ENCODE peak calls at places on chromosomes 7 and 10, in five cellular contexts. J is neuronal stem cell, S is mesenchymal stem cell, E is trophoblast cell, Y is H1. O is an unnamed sample.

GRCh38 chr10:113585949-113586348 is 33.1 kb downstream of the HABP2 start:
- DNase-seq in E (no peak), S (no peak), Y (no peak), J (no peak), O (no peak)

GRCh38 chr7:39754326-39755120 is 131.2 kb downstream of the RALA start:
- DNase-seq in S (peak; percentile 89), Y (no peak), E (no peak), J (no peak), O (peak; percentile 74)

GRCh38 chr7:27435461-27435860 is 192.9 kb downstream of the EVX1 start:
- DNase-seq in S (peak; percentile 64), J (no peak), E (no peak), Y (no peak), O (no peak)

GRCh38 chr7:17289074-17289665 is 9.3 kb upstream of the AHR start:
- DNase-seq in J (no peak), Y (no peak), S (peak; percentile 53), E (no peak), O (no peak)

GRCh38 chr10:129864601-129865126 is 99.4 kb downstream of the EBF3 start:
- DNase-seq in S (no peak), J (no peak), Y (no peak), E (no peak), O (no peak)

GRCh38 chr10:2619472-2619871 is 447.9 kb upstream of the PFKP start:
- DNase-seq in S (peak; percentile 48), J (no peak), Y (no peak), E (no peak), O (no peak)

GRCh38 chr7:47651355-47652317 is 69.7 kb upstream of the TNS3 start:
- DNase-seq in E (no peak), Y (no peak), S (peak; percentile 99), J (no peak), O (no peak)

GRCh38 chr10:78781251-78781913 is 287.4 kb upstream of the ZMIZ1 start:
- DNase-seq in E (no peak), J (no peak), S (no peak), Y (no peak), O (no peak)

GRCh38 chr10:92619368-92619767 is 26.4 kb downstream of the KIF11 start:
- DNase-seq in J (no peak), Y (no peak), E (no peak), S (no peak), O (no peak)

GRCh38 chr10:74450623-74451022 is 299.6 kb downstream of the ADK start:
- DNase-seq in J (no peak), E (no peak), Y (no peak), S (no peak), O (no peak)

GRCh38 chr7:140358024-140358770 is 40.1 kb downstream of the SLC37A3 start:
- DNase-seq in J (no peak), Y (no peak), S (no peak), E (no peak), O (no peak)

GRCh38 chr10:78411716-78412115 is 378.1 kb downstream of the RPS24 start:
- DNase-seq in E (no peak), Y (no peak), S (no peak), J (no peak), O (peak; percentile 8)

GRCh38 chr10:27911645-27912044 is 87.2 kb downstream of the ODAD2 start:
- DNase-seq in S (peak; percentile 28), Y (no peak), E (no peak), J (no peak), O (peak; percentile 47)

GRCh38 chr7:152601305-152601798 is 74.6 kb downstream of the XRCC2 start:
- DNase-seq in Y (no peak), J (no peak), S (no peak), E (no peak), O (no peak)

GRCh38 chr10:14476641-14477407 is 146.1 kb upstream of the FRMD4A start:
- DNase-seq in E (peak; percentile 44), Y (no peak), J (no peak), S (no peak), O (no peak)

DNA sequence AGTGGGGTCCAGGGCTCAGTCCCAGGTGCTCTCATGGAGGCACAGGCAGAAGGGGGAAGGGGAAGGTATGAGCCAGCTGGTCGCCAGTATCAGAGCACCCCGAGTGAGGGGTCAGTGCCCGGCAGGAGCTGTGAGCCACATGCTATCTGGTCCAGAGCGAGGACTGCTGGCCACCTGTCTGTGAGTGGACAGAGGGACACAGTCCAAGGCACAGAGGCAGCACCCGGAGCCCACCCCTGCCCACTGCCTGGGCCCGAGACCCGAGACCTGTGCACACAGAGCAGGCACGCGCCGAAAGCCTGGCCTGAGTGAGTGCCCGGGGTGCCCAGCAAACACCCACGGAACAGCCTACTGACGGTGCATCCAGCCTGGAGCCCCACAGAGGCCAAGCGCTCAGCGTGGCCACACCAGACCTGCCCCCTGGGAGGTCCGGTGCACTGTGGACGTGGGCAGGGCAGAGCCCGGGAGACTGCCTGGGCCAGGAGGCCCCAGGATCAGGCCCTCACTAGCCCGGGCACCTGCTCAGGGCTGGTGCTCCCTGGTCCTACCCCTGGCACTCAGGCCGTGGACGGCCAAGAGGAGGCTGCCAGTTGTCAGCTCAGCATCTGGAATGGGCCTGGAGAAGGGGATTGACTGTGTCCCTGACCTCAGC is 29.4 kb downstream of the ADGRA1 start:
- DNase-seq in E (no peak), J (no peak), Y (no peak), S (no peak), O (no peak)
- H2BK12ac ChIP-seq in E (no peak overlapping the region), J (peak overlapping the region; percentile 73), Y (no peak overlapping the region), S (no peak overlapping the region), O (no peak overlapping the region)

GRCh38 chr7:1233328-1234048 is 816 bp downstream of the UNCX start:
- DNase-seq in J (no peak), S (no peak), E (no peak), Y (no peak), O (peak; percentile 56)
- H2BK12ac ChIP-seq in J (no peak overlapping the region), S (no peak overlapping the region), E (no peak overlapping the region), Y (peak overlapping the region; percentile 94), O (no peak overlapping the region)

DNA sequence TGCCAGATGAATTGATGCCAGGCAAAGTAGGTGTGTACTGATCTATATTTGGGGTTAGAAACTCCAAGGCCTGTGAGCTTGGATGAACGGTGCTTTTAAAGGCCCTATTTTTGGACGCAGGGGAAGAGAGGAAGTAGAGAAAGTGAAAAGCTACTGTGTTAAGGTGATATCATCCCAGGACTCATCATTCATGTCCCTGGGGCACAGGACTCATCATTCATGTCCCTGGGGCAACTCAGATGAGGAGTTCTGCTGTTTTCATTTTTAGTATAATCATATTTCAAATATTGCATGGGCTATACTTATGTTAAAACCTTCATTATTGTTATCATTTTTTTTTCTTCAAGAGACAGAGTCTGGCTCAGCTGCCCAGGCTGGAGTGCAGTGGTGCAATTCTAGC is 61.4 kb upstream of the PTN start:
- DNase-seq in E (no peak), J (no peak), Y (no peak), S (no peak), O (no peak)
- H2BK12ac ChIP-seq in E (no peak overlapping the region), J (no peak overlapping the region), Y (no peak overlapping the region), S (no peak overlapping the region), O (no peak overlapping the region)

GRCh38 chr10:75592014-75592842 is 160.8 kb downstream of the LRMDA start:
- DNase-seq in E (no peak), Y (no peak), J (no peak), S (no peak), O (no peak)

GRCh38 chr10:75585294-75585693 is 153.9 kb downstream of the LRMDA start:
- DNase-seq in S (no peak), J (no peak), Y (no peak), E (no peak), O (no peak)

GRCh38 chr10:75586814-75587213 is 155.4 kb downstream of the LRMDA start:
- DNase-seq in E (no peak), S (no peak), Y (no peak), J (no peak), O (no peak)

GRCh38 chr10:75589895-75590654 is 158.7 kb downstream of the LRMDA start:
- DNase-seq in E (no peak), Y (no peak), S (no peak), J (no peak), O (no peak)

DNA sequence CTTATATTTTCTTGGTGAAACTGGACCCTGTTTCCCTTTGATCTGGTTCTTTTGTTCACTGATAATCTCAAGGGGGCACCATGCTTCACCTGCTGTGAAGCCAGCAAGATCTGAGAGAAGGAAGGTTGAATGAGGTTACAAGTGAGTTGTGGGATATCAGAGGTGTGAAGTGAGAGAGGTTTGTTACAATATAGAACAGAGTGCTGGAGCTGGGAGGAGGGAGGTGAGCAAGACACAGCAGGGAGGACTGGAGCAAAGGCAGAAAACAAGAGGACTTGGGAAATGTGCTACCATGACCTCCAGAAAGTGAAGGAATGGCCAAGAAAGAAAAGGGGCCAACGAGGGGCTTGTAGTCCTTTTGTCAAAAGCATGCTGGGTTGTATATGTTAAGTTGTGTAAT is 156.6 kb downstream of the LRMDA start:
- DNase-seq in S (no peak), E (no peak), Y (no peak), J (no peak), O (no peak)
- H2BK12ac ChIP-seq in S (no peak overlapping the region), E (no peak overlapping the region), Y (no peak overlapping the region), J (no peak overlapping the region), O (no peak overlapping the region)

GRCh38 chr7:154873722-154874121 is 129.2 kb downstream of the PAXIP1 start:
- DNase-seq in J (no peak), Y (no peak), S (no peak), E (no peak), O (no peak)

GRCh38 chr7:154871928-154872750 is 130.8 kb downstream of the PAXIP1 start:
- DNase-seq in Y (no peak), J (no peak), E (no peak), S (no peak), O (no peak)

GRCh38 chr7:154875297-154875696 is 127.6 kb downstream of the PAXIP1 start:
- DNase-seq in S (no peak), J (no peak), Y (no peak), E (no peak), O (no peak)

GRCh38 chr7:154872811-154873570 is 129.9 kb downstream of the PAXIP1 start:
- DNase-seq in J (no peak), E (no peak), Y (no peak), S (no peak), O (no peak)

GRCh38 chr7:154874409-154875113 is 128.4 kb downstream of the PAXIP1 start:
- DNase-seq in J (no peak), S (no peak), E (no peak), Y (no peak), O (no peak)
- H2BK12ac ChIP-seq in J (peak overlapping the region; percentile 11), S (no peak overlapping the region), E (no peak overlapping the region), Y (no peak overlapping the region), O (no peak overlapping the region)

DNA sequence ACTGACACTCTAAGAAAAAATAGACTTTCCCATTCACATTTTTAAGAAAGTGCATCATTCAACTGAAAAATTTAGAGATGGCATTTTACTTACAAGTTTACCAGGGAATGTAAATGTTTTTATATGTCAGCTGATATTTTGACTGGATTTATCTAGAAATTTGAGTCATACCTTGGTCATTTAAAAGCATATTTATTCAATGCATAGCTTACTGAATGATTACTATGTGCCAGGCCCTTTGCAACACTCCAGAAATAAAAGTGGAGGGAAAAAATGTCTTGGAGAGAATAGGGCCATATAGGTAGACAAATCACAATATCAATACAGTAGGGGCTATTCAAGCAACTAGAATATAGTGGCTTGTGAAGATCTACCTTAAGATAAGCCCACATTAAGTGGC is 98.4 kb upstream of the FAM3C start:
- DNase-seq in E (peak; percentile 21), J (no peak), Y (no peak), S (no peak), O (no peak)
- H2BK12ac ChIP-seq in E (no peak overlapping the region), J (no peak overlapping the region), Y (no peak overlapping the region), S (no peak overlapping the region), O (no peak overlapping the region)

GRCh38 chr7:70336536-70336935 is 738.3 kb downstream of the AUTS2 start:
- DNase-seq in E (no peak), S (no peak), Y (no peak), J (no peak), O (no peak)
- H2BK12ac ChIP-seq in E (no peak overlapping the region), S (no peak overlapping the region), Y (no peak overlapping the region), J (no peak overlapping the region), O (no peak overlapping the region)

GRCh38 chr7:115933463-115933862 is 97.1 kb downstream of the TFEC start:
- DNase-seq in S (no peak), J (no peak), Y (no peak), E (no peak), O (no peak)
- H2BK12ac ChIP-seq in S (no peak overlapping the region), J (no peak overlapping the region), Y (no peak overlapping the region), E (no peak overlapping the region), O (no peak overlapping the region)

O was measured in H9.